ENCODE peak calls at places on chromosomes 13 and 19, in ten cellular contexts. S is tibial artery, N is right atrium auricular region, W is K562, T is upper lobe of right lung, J is esophagus squamous epithelium, C is body of pancreas, K is heart right ventricle, F is WERI-Rb-1, E is brain microvascular endothelial cell. I is an unnamed sample.

GRCh38 chr13:30463820-30464495 is 1.8 kb downstream of the HMGB1 start:
- DNase-seq in S (peak), W (peak), T (peak), E (peak), C (peak), K (peak), N (peak), F (no peak), J (peak), I (peak)

GRCh38 chr19:10419200-10419645 is 1.1 kb upstream of the PDE4A start:
- DNase-seq in N (no peak), K (no peak), C (no peak), S (no peak), T (no peak), E (no peak), W (peak), F (peak), J (no peak), I (no peak)

GRCh38 chr19:48196933-48197665 is 26.6 kb downstream of the ZSWIM9 start:
- DNase-seq in C (no peak), J (no peak), E (no peak), N (no peak), F (peak), W (no peak), T (no peak), S (no peak), K (no peak), I (no peak)

GRCh38 chr13:94246495-94246894 is 233.0 kb downstream of the DCT start:
- DNase-seq in C (no peak), K (no peak), F (no peak), N (no peak), J (no peak), W (no peak), S (no peak), E (no peak), T (no peak), I (no peak)

GRCh38 chr19:41351339-41352245 is 2.1 kb downstream of the TGFB1 start:
- DNase-seq in N (peak), W (peak), S (peak), J (peak), T (peak), K (peak), E (peak), F (peak), C (peak), I (peak)

GRCh38 chr13:76969488-76970365 is 21.4 kb downstream of the ACOD1 start:
- DNase-seq in K (no peak), C (no peak), J (no peak), F (no peak), N (no peak), W (no peak), S (no peak), E (no peak), T (no peak), I (no peak)

GRCh38 chr19:28242317-28242927 is 970.5 kb downstream of the UQCRFS1 start:
- DNase-seq in F (peak), S (no peak), C (peak), K (peak), W (peak), E (peak), N (no peak), T (no peak), J (no peak), I (no peak)

GRCh38 chr13:22665531-22665930 is 515.2 kb upstream of the SGCG start:
- DNase-seq in W (no peak), J (no peak), E (no peak), F (no peak), T (no peak), S (no peak), K (no peak), N (no peak), C (no peak), I (no peak)

GRCh38 chr13:114118763-114119123 is 13.7 kb downstream of the RASA3 start:
- DNase-seq in T (no peak), J (no peak), C (peak), K (no peak), N (no peak), F (no peak), W (no peak), E (peak), S (no peak), I (peak)

GRCh38 chr19:11377237-11377636 is 2.8 kb downstream of the SWSAP1 start:
- DNase-seq in J (no peak), W (peak), N (no peak), E (peak), C (peak), F (no peak), T (no peak), S (peak), K (no peak), I (peak)

GRCh38 chr19:8663920-8664670 is 33.7 kb downstream of the NFILZ start:
- DNase-seq in F (no peak), J (no peak), W (no peak), E (no peak), S (no peak), C (no peak), T (no peak), N (no peak), K (no peak), I (no peak)

GRCh38 chr19:51096473-51097165 is 11.6 kb downstream of the CTU1 start:
- DNase-seq in K (no peak), E (no peak), W (no peak), C (no peak), N (no peak), S (no peak), F (no peak), J (no peak), T (no peak), I (no peak)

GRCh38 chr13:45296259-45296658 is 44.7 kb downstream of the TPT1 start:
- DNase-seq in T (no peak), C (no peak), F (no peak), N (no peak), S (no peak), E (no peak), K (no peak), J (no peak), W (no peak), I (no peak)

GRCh38 chr19:10861118-10861651 is 10.2 kb upstream of the CARM1 start:
- DNase-seq in E (peak), T (no peak), C (peak), N (no peak), F (peak), S (no peak), W (peak), K (no peak), J (no peak), I (no peak)

GRCh38 chr19:42480335-42481095 is 37.8 kb upstream of the CXCL17 start:
- DNase-seq in W (no peak), N (no peak), T (no peak), J (no peak), K (no peak), F (no peak), E (peak), S (no peak), C (peak), I (no peak)

GRCh38 chr13:27362064-27362751 is 62.2 kb upstream of the GTF3A start:
- DNase-seq in T (peak), W (peak), C (peak), J (peak), E (peak), K (peak), N (peak), F (peak), S (peak), I (peak)

GRCh38 chr13:91381371-91381770 is 17.1 kb upstream of the GPC5 start:
- DNase-seq in C (no peak), J (no peak), E (peak), S (no peak), T (no peak), K (no peak), F (peak), W (peak), N (no peak), I (no peak)

GRCh38 chr19:15631817-15632216 is 8.9 kb upstream of the CYP4F3 start:
- DNase-seq in C (no peak), E (no peak), W (peak), N (no peak), K (no peak), F (peak), T (no peak), S (no peak), J (no peak), I (no peak)

GRCh38 chr13:101451641-101452040 is 834 bp upstream of the ITGBL1 start:
- DNase-seq in N (no peak), E (no peak), T (no peak), K (no peak), W (no peak), S (no peak), C (no peak), J (no peak), F (no peak), I (no peak)

GRCh38 chr13:42377640-42378382 is 105.9 kb downstream of the AKAP11 start:
- DNase-seq in S (no peak), C (no peak), E (peak), F (no peak), W (no peak), N (no peak), K (no peak), T (no peak), J (no peak), I (no peak)

GRCh38 chr19:43464089-43464775 is 1.2 kb downstream of the LYPD3 start:
- DNase-seq in W (peak), J (peak), T (peak), K (peak), N (no peak), E (no peak), F (peak), S (peak), C (peak), I (no peak)

GRCh38 chr13:94063096-94063495 is 416.4 kb downstream of the DCT start:
- DNase-seq in F (no peak), N (no peak), T (no peak), S (no peak), C (no peak), E (peak), W (no peak), K (no peak), J (no peak), I (no peak)

GRCh38 chr13:48318014-48318713 is 14.6 kb downstream of the RB1 start:
- DNase-seq in K (peak), J (no peak), N (no peak), W (no peak), C (peak), E (no peak), F (no peak), S (no peak), T (no peak), I (peak)

GRCh38 chr13:58452123-58452623 is 820.6 kb downstream of the PCDH17 start:
- DNase-seq in C (no peak), J (no peak), S (no peak), T (no peak), W (no peak), F (no peak), N (no peak), E (no peak), K (no peak), I (no peak)

GRCh38 chr13:50353651-50354415 is 338.6 kb downstream of the KCNRG start:
- DNase-seq in E (peak), K (no peak), J (no peak), S (no peak), N (no peak), W (no peak), T (no peak), F (no peak), C (no peak), I (no peak)

GRCh38 chr13:40789275-40790231 is at the start of gene SLC25A15:
- DNase-seq in S (peak), W (peak), E (peak), F (peak), K (peak), J (peak), N (peak), C (peak), T (peak), I (peak)

GRCh38 chr19:21483589-21484170 is 21.7 kb upstream of the ZNF429 start:
- DNase-seq in C (peak), K (peak), W (peak), J (no peak), S (no peak), E (no peak), N (no peak), F (peak), T (peak), I (peak)

GRCh38 chr13:98802999-98803666 is 50.7 kb upstream of the SLC15A1 start:
- DNase-seq in E (no peak), F (no peak), C (no peak), J (no peak), W (no peak), T (no peak), S (no peak), K (no peak), N (no peak), I (no peak)

GRCh38 chr19:14536926-14537692 is 7.7 kb downstream of the TECR start:
- DNase-seq in T (peak), E (peak), K (peak), C (peak), S (peak), N (peak), J (no peak), F (peak), W (peak), I (no peak)

GRCh38 chr13:40115456-40115855 is 460.0 kb downstream of the COG6 start:
- DNase-seq in W (no peak), T (no peak), F (no peak), C (no peak), K (no peak), J (no peak), E (peak), N (no peak), S (no peak), I (no peak)

GRCh38 chr19:662207-662961 is 630 bp downstream of the RNF126 start:
- DNase-seq in E (no peak), W (peak), T (peak), K (no peak), S (no peak), N (no peak), F (peak), C (peak), J (no peak), I (peak)

GRCh38 chr19:42111384-42111783 is 20.9 kb downstream of the POU2F2 start:
- DNase-seq in C (no peak), N (no peak), F (no peak), W (no peak), K (no peak), E (peak), J (no peak), S (no peak), T (no peak), I (no peak)

GRCh38 chr13:108315273-108315672 is 45.8 kb downstream of the TNFSF13B start:
- DNase-seq in E (no peak), F (no peak), C (no peak), S (no peak), J (no peak), N (no peak), T (no peak), W (peak), K (no peak), I (no peak)

GRCh38 chr19:57786286-57786685 is 16.8 kb downstream of the ZNF586 start:
- DNase-seq in K (no peak), T (no peak), N (no peak), S (no peak), F (no peak), E (no peak), W (no peak), J (no peak), C (no peak), I (no peak)

GRCh38 chr19:15201374-15202023 is 704 bp upstream of the NOTCH3 start:
- DNase-seq in J (no peak), W (no peak), F (no peak), S (no peak), C (no peak), E (no peak), T (no peak), K (no peak), N (no peak), I (no peak)

GRCh38 chr13:50222569-50223332 is 207.5 kb downstream of the KCNRG start:
- DNase-seq in T (peak), W (no peak), E (peak), K (peak), S (peak), C (peak), J (no peak), N (peak), F (no peak), I (peak)

DNA sequence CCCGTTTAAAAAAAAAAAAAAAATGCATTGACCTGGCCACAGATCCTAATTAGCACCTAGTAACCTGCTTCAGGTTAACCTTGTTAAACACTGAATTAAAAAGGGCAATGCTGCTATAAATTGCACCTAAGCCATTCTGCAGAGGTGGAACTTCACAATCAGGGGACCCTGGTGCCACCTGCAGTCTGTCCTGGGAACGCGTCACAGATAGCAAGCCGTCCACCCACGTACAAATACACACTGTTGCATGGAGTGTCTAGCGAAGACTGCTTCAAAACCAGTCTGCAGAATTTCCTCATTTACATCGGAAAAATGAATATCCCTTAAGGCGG is 169.3 kb downstream of the COL4A1 start:
- DNase-seq in K (peak), W (peak), N (peak), S (peak), C (peak), F (peak), T (no peak), J (no peak), E (peak), I (no peak)
- TF ChIP-seq CTCF in K (peak), W (peak), N (no peak), S (no peak), C (peak), F (peak), T (peak), J (no peak), E (peak), I (no peak)

GRCh38 chr13:110237895-110238294 is 69.1 kb downstream of the COL4A1 start:
- DNase-seq in C (no peak), F (no peak), S (no peak), N (no peak), T (no peak), J (no peak), W (no peak), K (no peak), E (no peak), I (no peak)
- H3K27ac ChIP-seq in C (peak), F (no peak), S (peak), N (peak), T (peak), J (peak), W (no peak), K (peak), E (peak), I (peak)

GRCh38 chr19:18086590-18087138 is at the start of gene IL12RB1:
- DNase-seq in C (no peak), T (no peak), K (no peak), W (no peak), S (no peak), J (no peak), N (no peak), E (no peak), F (no peak), I (no peak)
- H3K4me3 ChIP-seq in C (no peak), T (peak), K (peak), W (no peak), S (peak), J (no peak), N (no peak), E (no peak), F (no peak), I (peak)

GRCh38 chr13:23817136-23817535 is 72.1 kb downstream of the MIPEP start:
- DNase-seq in C (no peak), S (no peak), F (no peak), K (no peak), T (no peak), E (no peak), J (no peak), N (no peak), W (no peak), I (no peak)
- TF ChIP-seq CTCF in C (no peak), S (no peak), F (no peak), K (no peak), T (no peak), E (no peak), J (no peak), N (no peak), W (no peak), I (no peak)

DNA sequence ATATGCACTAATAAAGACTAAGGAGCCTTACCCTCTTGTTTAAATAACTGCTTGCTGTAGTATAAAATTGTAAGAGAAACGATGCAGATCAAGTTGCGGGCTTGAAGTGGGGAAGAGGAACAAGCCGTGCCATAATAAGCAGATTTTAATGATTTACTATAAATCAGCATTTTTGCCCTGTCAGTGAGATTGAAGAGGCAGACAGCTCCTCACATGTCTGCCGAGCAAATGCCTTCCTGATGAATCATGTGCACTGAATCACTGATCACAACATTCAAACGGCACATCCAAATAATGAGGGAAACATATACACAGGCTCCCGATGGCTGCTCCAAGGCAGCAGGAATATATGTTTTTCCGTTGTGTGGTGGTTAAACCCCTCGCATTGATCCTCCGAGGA is 282.9 kb downstream of the TSHZ3 start:
- DNase-seq in S (no peak), W (no peak), J (no peak), K (no peak), E (peak), F (no peak), N (no peak), C (no peak), T (no peak), I (no peak)
- H3K27ac ChIP-seq in S (no peak), W (no peak), J (no peak), K (no peak), E (no peak), F (no peak), N (no peak), C (no peak), T (no peak), I (no peak)